ENCODE peak calls at places on chromosomes 12 and 14, in ten cellular contexts. S, D, G, C, Y, V, Q, X, F and E are unnamed samples.

GRCh38 chr12:106594447-106594846 is 11.6 kb downstream of the RFX4 start:
- DNase-seq in S (no peak), X (no peak), D (no peak), Y (no peak), C (peak; percentile 86), F (no peak), Q (no peak), V (no peak), G (no peak), E (no peak)

GRCh38 chr12:74365178-74365964 is 172.3 kb upstream of the ATXN7L3B start:
- DNase-seq in F (peak; percentile 59), V (peak; percentile 43), Q (no peak), S (no peak), Y (no peak), G (peak; percentile 8), C (no peak), D (no peak), X (peak; percentile 68), E (peak; percentile 11)

GRCh38 chr12:54301428-54302045 is 722 bp upstream of the NFE2 start:
- DNase-seq in D (no peak), S (no peak), C (no peak), G (no peak), Y (no peak), X (peak; percentile 71), V (no peak), F (no peak), Q (no peak), E (no peak)

GRCh38 chr12:52496590-52497071 is 3.6 kb upstream of the KRT6A start:
- DNase-seq in D (no peak), Y (no peak), G (no peak), V (no peak), S (no peak), Q (no peak), C (no peak), F (peak; percentile 77), X (no peak), E (no peak)

GRCh38 chr12:122895757-122896636 is at the start of gene VPS37B:
- DNase-seq in V (no peak), Y (peak; percentile 88), F (peak; percentile 84), S (peak; percentile 85), C (peak; percentile 93), X (peak; percentile 91), D (peak; percentile 83), G (peak; percentile 77), Q (peak; percentile 89), E (no peak)

GRCh38 chr12:78146365-78146772 is 315.7 kb downstream of the NAV3 start:
- DNase-seq in G (no peak), S (no peak), D (no peak), Y (peak; percentile 41), V (peak; percentile 61), F (peak; percentile 37), C (no peak), X (peak; percentile 41), Q (no peak), E (peak; percentile 11)

GRCh38 chr12:51766067-51766466 is 82.5 kb downstream of the FIGNL2 start:
- DNase-seq in Q (no peak), V (no peak), Y (no peak), C (no peak), D (no peak), S (no peak), F (no peak), X (no peak), G (no peak), E (no peak)

GRCh38 chr14:105538481-105539049 is 12.2 kb downstream of the TMEM121 start:
- DNase-seq in S (no peak), C (no peak), Y (no peak), V (no peak), Q (no peak), G (no peak), X (no peak), F (no peak), D (no peak), E (no peak)

GRCh38 chr12:90028620-90029051 is 320.0 kb upstream of the ATP2B1 start:
- DNase-seq in F (peak; percentile 24), X (no peak), Q (no peak), G (no peak), Y (peak; percentile 58), S (no peak), C (no peak), V (no peak), D (no peak), E (no peak)